ENCODE peak calls at places on chromosomes 16 and 17, in seven cellular contexts. I is HCT116, T is A549, S is heart left ventricle, P is lower leg skin, Z is ovary, U is tibial nerve. X is an unnamed sample.

GRCh38 chr17:45948498-45948880 is 50.6 kb upstream of the STH start:
- DNase-seq in I (no peak), T (no peak), S (no peak), P (no peak), Z (no peak), U (no peak), X (peak)

GRCh38 chr16:22029632-22030031 is 21.7 kb downstream of the MOSMO start:
- DNase-seq in I (no peak), T (no peak), S (no peak), P (no peak), Z (no peak), U (no peak), X (no peak)

GRCh38 chr17:8117980-8118768 is at the start of gene ALOXE3:
- DNase-seq in I (peak), T (peak), S (peak), P (peak), Z (peak), U (no peak), X (no peak)

GRCh38 chr17:491086-492014 is 138.7 kb upstream of the RPH3AL start:
- DNase-seq in I (no peak), T (peak), S (peak), P (peak), Z (peak), U (no peak), X (no peak)

GRCh38 chr17:67570797-67571196 is 146.9 kb upstream of the NOL11 start:
- DNase-seq in I (no peak), T (no peak), S (no peak), P (no peak), Z (no peak), U (no peak), X (no peak)

GRCh38 chr17:19409509-19409908 is 1.5 kb upstream of the RNF112 start:
- DNase-seq in I (peak), T (no peak), S (no peak), P (no peak), Z (no peak), U (no peak), X (no peak)

GRCh38 chr16:67885545-67885944 is 860 bp downstream of the NRN1L start:
- DNase-seq in I (no peak), T (no peak), S (no peak), P (no peak), Z (no peak), U (no peak), X (no peak)

GRCh38 chr17:77836557-77837041 is 121.9 kb upstream of the TNRC6C start:
- DNase-seq in I (peak), T (peak), S (no peak), P (no peak), Z (no peak), U (no peak), X (no peak)

GRCh38 chr17:77033892-77034404 is 106.8 kb upstream of the SEC14L1 start:
- DNase-seq in I (no peak), T (no peak), S (no peak), P (no peak), Z (no peak), U (no peak), X (no peak)

GRCh38 chr17:7211512-7212277 is 7.9 kb downstream of the DLG4 start:
- DNase-seq in I (no peak), T (no peak), S (no peak), P (no peak), Z (no peak), U (no peak), X (no peak)

GRCh38 chr16:56851671-56852400 is 13.2 kb upstream of the SLC12A3 start:
- DNase-seq in I (no peak), T (peak), S (no peak), P (no peak), Z (no peak), U (no peak), X (no peak)

GRCh38 chr17:68198931-68199836 is 48.7 kb upstream of the AMZ2 start:
- DNase-seq in I (no peak), T (peak), S (no peak), P (no peak), Z (peak), U (no peak), X (no peak)

GRCh38 chr16:561413-561794 is 1.2 kb downstream of the PRR35 start:
- DNase-seq in I (no peak), T (no peak), S (no peak), P (no peak), Z (no peak), U (no peak), X (no peak)

GRCh38 chr17:49889500-49889899 is 41.6 kb upstream of the TAC4 start:
- DNase-seq in I (no peak), T (no peak), S (no peak), P (peak), Z (no peak), U (no peak), X (no peak)

GRCh38 chr16:86508947-86509758 is 1.2 kb upstream of the FOXF1 start:
- DNase-seq in I (peak), T (peak), S (peak), P (no peak), Z (peak), U (no peak), X (no peak)

GRCh38 chr17:77560841-77561240 is 397.7 kb upstream of the TNRC6C start:
- DNase-seq in I (no peak), T (no peak), S (no peak), P (no peak), Z (no peak), U (no peak), X (no peak)

GRCh38 chr16:11104168-11105037 is 151.6 kb downstream of the SOCS1 start:
- DNase-seq in I (no peak), T (no peak), S (no peak), P (no peak), Z (no peak), U (no peak), X (no peak)
- TF ChIP-seq POLR2A in I (no peak), T (no peak), S (no peak), P (no peak), Z (no peak), U (no peak), X (no peak)

GRCh38 chr16:2771496-2772402 is 5.3 kb downstream of the ELOB start:
- DNase-seq in I (no peak), T (no peak), S (no peak), P (no peak), Z (no peak), U (no peak), X (no peak)
- TF ChIP-seq POLR2A in I (no peak), T (no peak), S (no peak), P (no peak), Z (no peak), U (no peak), X (no peak)

DNA sequence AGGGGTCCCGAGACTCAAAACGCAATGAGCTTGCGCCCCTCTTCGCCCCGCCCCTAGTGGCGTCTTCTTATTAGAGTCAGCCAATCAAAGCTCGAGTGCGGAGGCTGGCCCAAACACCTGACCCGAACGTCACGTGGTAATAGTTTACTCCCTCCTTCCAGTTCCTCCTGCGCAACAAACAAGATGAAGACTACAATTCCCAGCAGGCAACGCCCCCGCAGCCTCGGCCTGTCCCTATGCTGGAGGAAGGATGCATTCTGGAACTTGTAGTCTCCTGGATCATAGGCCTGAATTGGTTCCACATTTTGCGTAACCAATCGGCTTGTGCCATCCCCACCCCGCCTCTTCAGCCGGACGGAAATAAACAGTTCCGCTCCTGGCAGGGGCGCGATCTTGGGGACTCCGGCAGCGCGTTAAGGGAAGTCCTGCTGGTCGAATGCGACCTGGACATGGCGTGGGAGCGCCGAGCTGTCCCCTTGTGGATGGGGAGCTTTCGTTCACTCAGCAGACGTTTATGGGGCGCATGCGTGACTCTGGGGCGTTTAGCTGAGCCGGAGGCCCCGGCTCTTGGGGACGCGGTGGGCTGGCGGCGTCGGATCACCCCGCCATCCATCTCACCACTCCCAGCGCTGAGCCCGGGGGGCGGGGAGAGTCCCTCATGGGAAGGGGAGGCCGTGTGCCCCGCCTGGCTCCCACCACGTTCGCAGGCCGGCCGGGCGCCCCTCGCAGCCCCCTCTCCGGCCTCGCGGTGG is at the start of gene WBP2:
- DNase-seq in I (peak), T (peak), S (peak), P (peak), Z (peak), U (peak), X (peak)
- TF ChIP-seq POLR2A in I (peak), T (peak), S (peak), P (peak), Z (peak), U (peak), X (peak)

DNA sequence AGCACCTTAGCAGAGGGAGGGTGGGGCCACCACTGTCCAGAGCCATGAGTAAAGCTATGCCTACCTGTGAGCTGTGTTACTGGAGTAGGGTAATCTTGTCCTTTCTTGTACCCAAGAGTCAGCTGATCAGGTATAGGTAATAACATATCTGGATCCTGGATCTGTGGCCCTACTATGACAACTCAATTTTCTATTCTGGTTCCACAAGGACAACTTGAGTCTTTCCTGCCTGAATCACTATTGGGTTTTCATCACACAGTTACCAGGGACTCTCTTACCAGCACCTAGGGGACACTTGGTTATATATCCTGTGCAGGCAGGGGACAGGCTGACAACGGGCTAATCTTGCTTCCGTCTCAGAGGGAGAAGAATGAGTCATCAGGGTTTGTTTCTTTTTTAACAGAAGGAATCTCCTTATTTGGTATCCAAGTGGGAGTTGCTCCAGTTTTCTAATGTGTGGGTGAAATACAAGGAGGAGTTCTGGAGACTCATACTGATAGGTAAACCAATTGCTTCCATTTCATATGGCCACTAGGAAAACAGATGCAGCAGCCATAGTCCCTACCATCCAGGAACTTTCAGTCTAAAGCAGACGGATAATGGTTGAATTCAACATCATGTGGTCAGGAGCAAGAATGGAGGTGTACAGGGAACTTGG is 6.8 kb downstream of the ZNF267 start:
- DNase-seq in I (no peak), T (no peak), S (no peak), P (no peak), Z (no peak), U (no peak), X (no peak)
- TF ChIP-seq POLR2A in I (no peak), T (no peak), S (no peak), P (no peak), Z (no peak), U (no peak), X (no peak)

GRCh38 chr16:14070877-14071575 is at the start of gene MRTFB:
- DNase-seq in I (peak), T (peak), S (peak), P (peak), Z (peak), U (peak), X (peak)
- TF ChIP-seq POLR2A in I (peak), T (peak), S (peak), P (no peak), Z (peak), U (no peak), X (no peak)

X was measured in breast epithelium.